ENCODE peak calls at places on chromosomes 4 and X, in eight cellular contexts. B, R, W, Y, F, N, K and O are unnamed samples.

GRCh38 chrX:10189317-10190268 is 32.8 kb downstream of the CLCN4 start:
- DNase-seq in W (peak; percentile 43), F (peak; percentile 57), N (peak; percentile 51), Y (peak; percentile 20), B (no peak), R (peak; percentile 77), K (peak; percentile 58), O (peak; percentile 73)

GRCh38 chrX:138034136-138034535 is 468.2 kb downstream of the ZIC3 start:
- DNase-seq in N (no peak), B (no peak), F (no peak), Y (no peak), W (no peak), R (no peak), K (no peak), O (peak; percentile 8)

GRCh38 chrX:46929439-46930018 is 17.3 kb downstream of the JADE3 start:
- DNase-seq in R (no peak), B (no peak), N (no peak), Y (peak; percentile 46), K (peak; percentile 65), F (no peak), W (peak; percentile 62), O (no peak)

GRCh38 chrX:3748052-3748559 is 34.7 kb upstream of the PRKX start:
- DNase-seq in K (no peak), N (no peak), R (no peak), F (no peak), W (no peak), Y (no peak), B (no peak), O (no peak)

GRCh38 chrX:45709381-45709780 is 508.7 kb upstream of the DIPK2B start:
- DNase-seq in B (peak; percentile 58), R (no peak), N (no peak), W (peak; percentile 22), K (peak; percentile 47), Y (no peak), F (no peak), O (no peak)

GRCh38 chrX:48749182-48749581 is 12.4 kb upstream of the GLOD5 start:
- DNase-seq in B (no peak), W (no peak), R (no peak), Y (no peak), N (no peak), K (no peak), F (no peak), O (no peak)

GRCh38 chr4:3300198-3300671 is 7.4 kb downstream of the RGS12 start:
- DNase-seq in Y (no peak), B (no peak), W (no peak), F (no peak), K (no peak), R (peak; percentile 32), N (no peak), O (no peak)

GRCh38 chrX:143429021-143429570 is 88.2 kb downstream of the SPANXN3 start:
- DNase-seq in Y (no peak), W (peak; percentile 0), R (no peak), B (no peak), K (no peak), F (no peak), N (no peak), O (no peak)

GRCh38 chr4:88814043-88814617 is 116.5 kb upstream of the NAP1L5 start:
- DNase-seq in Y (no peak), R (no peak), F (no peak), N (no peak), B (no peak), K (no peak), W (no peak), O (peak; percentile 56)

GRCh38 chrX:142663330-142664095 is 362.2 kb upstream of the SPANXN4 start:
- DNase-seq in W (no peak), K (no peak), F (no peak), Y (no peak), R (no peak), B (no peak), N (no peak), O (no peak)

GRCh38 chr4:137530176-137530575 is 2.1 kb downstream of the PCDH18 start:
- DNase-seq in F (no peak), B (no peak), N (no peak), K (peak; percentile 91), Y (peak; percentile 42), W (peak; percentile 53), R (no peak), O (no peak)

GRCh38 chr4:127421418-127421817 is 211.3 kb upstream of the INTU start:
- DNase-seq in Y (no peak), K (no peak), N (no peak), W (no peak), R (no peak), F (no peak), B (no peak), O (no peak)

GRCh38 chr4:43251760-43252317 is 359.3 kb downstream of the GRXCR1 start:
- DNase-seq in N (no peak), W (peak; percentile 55), B (no peak), F (no peak), K (peak; percentile 9), R (no peak), Y (peak; percentile 44), O (no peak)

GRCh38 chrX:118350715-118351114 is 4.8 kb downstream of the WDR44 start:
- DNase-seq in W (no peak), F (no peak), R (no peak), N (no peak), K (no peak), Y (no peak), B (no peak), O (no peak)
- H3K4me1 ChIP-seq in W (no peaks in the 10 kb centered on the region), F (peaks cover 23% of the 10 kb centered on the region), R (peaks cover 3% of the 10 kb centered on the region), N (peaks cover 11% of the 10 kb centered on the region), K (peaks cover 41% of the 10 kb centered on the region), Y (peaks cover 7% of the 10 kb centered on the region), B (peaks cover 28% of the 10 kb centered on the region), O (peaks cover 20% of the 10 kb centered on the region)

GRCh38 chrX:2626750-2627149 is 64.3 kb upstream of the CD99 start:
- DNase-seq in Y (no peak), K (no peak), B (no peak), R (no peak), N (no peak), F (no peak), W (no peak), O (no peak)

GRCh38 chrX:2628751-2629315 is 62.3 kb upstream of the CD99 start:
- DNase-seq in F (peak; percentile 52), W (no peak), B (no peak), R (no peak), Y (no peak), N (no peak), K (no peak), O (no peak)

GRCh38 chrX:2627272-2627867 is 63.7 kb upstream of the CD99 start:
- DNase-seq in Y (peak; percentile 14), W (peak; percentile 25), B (no peak), R (peak; percentile 64), F (peak; percentile 71), N (peak; percentile 44), K (peak; percentile 39), O (peak; percentile 82)

GRCh38 chrX:2631743-2632532 is 59.2 kb upstream of the CD99 start:
- DNase-seq in Y (no peak), N (no peak), K (no peak), R (no peak), F (no peak), B (no peak), W (no peak), O (no peak)

DNA sequence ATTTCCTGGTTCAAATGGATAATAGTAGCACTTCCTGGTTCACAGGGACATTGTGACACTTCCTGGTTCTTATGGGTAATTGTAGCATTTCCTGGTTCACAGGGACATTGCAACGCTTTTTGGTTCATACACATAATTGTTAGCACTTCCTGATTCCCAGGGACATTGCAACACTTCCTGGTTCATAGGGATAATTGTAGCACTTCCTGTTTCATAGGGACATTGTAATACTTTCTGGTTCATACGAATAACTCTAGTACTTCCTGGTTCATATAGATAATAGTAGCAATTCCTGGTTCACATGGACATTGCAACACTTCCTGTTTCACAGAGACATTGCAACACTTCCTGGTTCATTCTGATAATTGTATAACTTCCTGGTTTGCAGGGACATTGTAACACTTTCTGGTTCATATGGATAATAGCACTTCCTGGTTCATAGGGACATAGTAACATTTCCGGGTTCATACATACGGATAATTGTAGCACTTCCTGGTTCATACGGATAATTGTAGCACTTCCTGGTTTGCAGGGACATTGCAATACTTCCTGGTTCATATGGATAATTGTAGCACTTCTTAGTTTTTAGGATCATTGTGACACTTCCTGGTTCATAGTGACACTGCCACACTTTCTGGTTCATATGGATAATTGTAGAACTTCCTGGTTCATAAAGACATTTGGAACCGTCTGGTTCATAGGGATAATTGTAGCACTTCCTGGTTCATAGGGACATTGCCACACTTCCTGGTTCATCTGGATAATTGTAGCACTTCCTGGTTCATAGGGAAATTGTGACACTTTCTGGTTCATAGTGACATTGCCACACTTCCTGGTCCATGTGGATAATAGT is 61.6 kb upstream of the CD99 start:
- DNase-seq in R (no peak), N (no peak), B (no peak), K (no peak), F (peak; percentile 28), W (no peak), Y (no peak), O (no peak)
- H3K27ac ChIP-seq in R (no peak overlapping the region), N (peak overlapping the region; percentile 65), B (no peak overlapping the region), K (no peak overlapping the region), F (peak overlapping the region; percentile 68), W (no peak overlapping the region), Y (no peak overlapping the region), O (no peak overlapping the region)

GRCh38 chr4:65416875-65417274 is 253.4 kb downstream of the EPHA5 start:
- DNase-seq in Y (peak; percentile 42), W (peak; percentile 58), K (no peak), F (no peak), B (no peak), R (peak; percentile 25), N (no peak), O (peak; percentile 14)
- H2AFZ ChIP-seq in Y (no peak overlapping the region), W (no peak overlapping the region), K (no peak overlapping the region), F (no peak overlapping the region), B (peak overlapping the region; percentile 71), R (no peak overlapping the region), N (no peak overlapping the region), O (peak overlapping the region; percentile 77)

GRCh38 chrX:133365886-133366611 is 49.2 kb downstream of the GPC4 start:
- DNase-seq in F (no peak), K (peak; percentile 50), Y (peak; percentile 80), R (no peak), N (no peak), B (no peak), W (peak; percentile 82), O (no peak)

GRCh38 chrX:133359466-133359865 is 55.8 kb downstream of the GPC4 start:
- DNase-seq in K (no peak), F (no peak), B (no peak), N (no peak), W (no peak), R (peak; percentile 34), Y (no peak), O (peak; percentile 64)

GRCh38 chrX:133364201-133364600 is 51.1 kb downstream of the GPC4 start:
- DNase-seq in K (peak; percentile 26), N (no peak), W (peak; percentile 39), F (no peak), R (no peak), B (no peak), Y (peak; percentile 30), O (no peak)

GRCh38 chrX:133366735-133367134 is 48.6 kb downstream of the GPC4 start:
- DNase-seq in W (no peak), F (no peak), B (no peak), N (no peak), Y (no peak), R (no peak), K (no peak), O (no peak)

DNA sequence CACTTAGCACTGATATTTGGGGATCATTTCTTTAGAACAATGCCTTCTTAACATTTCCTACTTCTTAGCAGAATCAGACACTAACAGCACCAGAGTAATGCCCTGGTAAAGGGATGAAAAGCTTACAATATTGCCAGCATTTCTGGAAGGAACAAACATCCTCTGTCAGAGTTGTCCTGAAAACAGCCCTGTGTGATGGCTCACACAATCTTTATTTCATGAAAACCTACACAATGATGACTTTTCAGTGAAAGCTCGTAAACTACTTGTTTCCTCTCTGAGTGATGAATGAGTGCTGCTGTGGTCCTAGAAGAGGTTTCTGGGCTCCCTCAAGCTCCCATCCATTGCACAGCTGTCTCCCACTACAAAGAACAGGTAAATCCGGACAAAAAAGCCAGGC is 52.8 kb downstream of the GPC4 start:
- DNase-seq in F (no peak), W (no peak), B (no peak), N (no peak), R (no peak), K (no peak), Y (no peak), O (no peak)
- H3K4me1 ChIP-seq in F (no peaks in the 10 kb centered on the region), W (no peaks in the 10 kb centered on the region), B (no peaks in the 10 kb centered on the region), N (no peaks in the 10 kb centered on the region), R (peaks cover 18% of the 10 kb centered on the region), K (peaks cover 21% of the 10 kb centered on the region), Y (peaks cover 3% of the 10 kb centered on the region), O (peaks cover 75% of the 10 kb centered on the region)